ENCODE peak calls at places on chromosome 10, in ten cellular contexts. M is CD4-positive, alpha-beta memory T cell; H is IMR-90; Z is pancreas; N is HCT116; R is uterus; O is neuronal stem cell; G is CD8-positive, alpha-beta T cell; T is fibroblast of lung; Y is kidney. E is an unnamed sample.

GRCh38 chr10:526651-527312 is 162.7 kb downstream of the DIP2C start:
- DNase-seq in Z (no peak), T (no peak), G (no peak), M (no peak), O (no peak), R (no peak), H (no peak), Y (no peak), N (no peak), E (no peak)

GRCh38 chr10:122229678-122230077 is 41.4 kb upstream of the BTBD16 start:
- DNase-seq in M (no peak), T (no peak), Y (no peak), G (no peak), R (no peak), Z (no peak), H (no peak), O (no peak), N (no peak), E (no peak)

GRCh38 chr10:125102216-125102615 is 58.1 kb downstream of the CTBP2 start:
- DNase-seq in Z (peak; percentile 28), G (no peak), N (no peak), H (peak; percentile 81), O (no peak), T (peak; percentile 68), M (no peak), R (peak; percentile 10), Y (no peak), E (no peak)

GRCh38 chr10:80518807-80519360 is 18.8 kb upstream of the SH2D4B start:
- DNase-seq in O (no peak), M (no peak), T (no peak), R (no peak), G (no peak), N (no peak), H (no peak), Y (peak; percentile 73), Z (no peak), E (no peak)

GRCh38 chr10:14282271-14282670 is 48.5 kb downstream of the FRMD4A start:
- DNase-seq in H (peak; percentile 44), N (no peak), M (no peak), Z (no peak), R (no peak), O (no peak), G (no peak), T (peak; percentile 60), Y (no peak), E (no peak)

GRCh38 chr10:14409247-14409646 is 78.5 kb upstream of the FRMD4A start:
- DNase-seq in H (no peak), G (no peak), T (no peak), R (no peak), Y (no peak), N (no peak), O (no peak), M (no peak), Z (no peak), E (no peak)

GRCh38 chr10:34171957-34172527 is 643.1 kb downstream of the PARD3 start:
- DNase-seq in N (no peak), Z (no peak), G (no peak), R (no peak), H (peak; percentile 47), M (no peak), T (peak; percentile 58), Y (no peak), O (no peak), E (no peak)

GRCh38 chr10:83301732-83302131 is 837.6 kb upstream of the GHITM start:
- DNase-seq in O (no peak), Y (no peak), G (no peak), N (no peak), M (no peak), T (no peak), R (no peak), Z (no peak), H (no peak), E (no peak)

GRCh38 chr10:68178592-68178991 is 53.3 kb downstream of the ATOH7 start:
- DNase-seq in Z (no peak), O (no peak), N (no peak), T (no peak), R (no peak), G (no peak), M (no peak), H (no peak), Y (no peak), E (no peak)

GRCh38 chr10:68184546-68184945 is 47.4 kb downstream of the ATOH7 start:
- DNase-seq in O (no peak), Z (no peak), N (no peak), T (no peak), H (no peak), R (no peak), M (no peak), G (no peak), Y (no peak), E (no peak)

GRCh38 chr10:68176797-68177196 is 55.1 kb downstream of the ATOH7 start:
- DNase-seq in T (no peak), G (no peak), N (no peak), M (no peak), Z (no peak), H (no peak), Y (no peak), O (no peak), R (no peak), E (no peak)

GRCh38 chr10:68179016-68179415 is 52.9 kb downstream of the ATOH7 start:
- DNase-seq in T (no peak), Z (no peak), M (no peak), Y (no peak), H (no peak), N (no peak), G (no peak), O (no peak), R (no peak), E (no peak)

GRCh38 chr10:68180490-68180889 is 51.4 kb downstream of the ATOH7 start:
- DNase-seq in T (no peak), N (no peak), O (no peak), Z (no peak), H (no peak), R (no peak), Y (no peak), G (no peak), M (no peak), E (no peak)
- H3K36me3 ChIP-seq in T (no peaks in the 10 kb centered on the region), N (no peaks in the 10 kb centered on the region), O (no peaks in the 10 kb centered on the region), Z (no peaks in the 10 kb centered on the region), H (no peaks in the 10 kb centered on the region), R (no peaks in the 10 kb centered on the region), Y (no peaks in the 10 kb centered on the region), G (no peaks in the 10 kb centered on the region), M (no peaks in the 10 kb centered on the region), E (no peaks in the 10 kb centered on the region)

GRCh38 chr10:3197354-3198003 is 24.9 kb upstream of the PITRM1 start:
- DNase-seq in Z (peak; percentile 85), G (peak; percentile 53), H (peak; percentile 84), Y (peak; percentile 93), R (peak; percentile 85), O (peak; percentile 67), M (peak; percentile 46), T (peak; percentile 82), N (peak; percentile 74), E (peak; percentile 49)

GRCh38 chr10:3199488-3199887 is 26.9 kb upstream of the PITRM1 start:
- DNase-seq in M (no peak), R (no peak), N (no peak), H (no peak), T (no peak), O (no peak), Y (no peak), G (no peak), Z (no peak), E (no peak)

GRCh38 chr10:3196482-3196881 is 23.9 kb upstream of the PITRM1 start:
- DNase-seq in T (no peak), M (no peak), O (no peak), G (no peak), N (no peak), Z (no peak), R (no peak), Y (no peak), H (no peak), E (no peak)

GRCh38 chr10:3196971-3197353 is 24.4 kb upstream of the PITRM1 start:
- DNase-seq in M (no peak), Y (no peak), O (no peak), T (no peak), H (no peak), Z (no peak), G (no peak), R (peak; percentile 25), N (no peak), E (no peak)

DNA sequence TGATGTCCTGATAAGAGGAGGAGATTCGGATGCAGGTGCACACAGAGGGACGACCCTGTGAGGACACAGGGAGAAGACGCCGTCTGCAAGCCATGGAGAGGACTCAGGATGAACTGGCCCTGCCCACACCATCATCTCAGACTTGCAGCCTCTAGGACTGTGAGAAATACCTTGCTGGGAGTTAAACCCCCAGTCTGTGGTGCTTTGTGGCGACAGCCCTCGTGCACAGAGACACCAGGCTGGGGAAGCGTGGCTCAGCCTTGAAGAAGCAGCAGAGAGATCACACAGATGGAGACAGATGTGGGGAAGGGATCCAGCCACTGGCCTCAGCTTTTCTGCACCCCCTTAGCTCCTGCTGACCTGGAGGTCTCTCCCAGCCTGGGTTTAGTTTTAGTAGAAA is 26.3 kb upstream of the PITRM1 start:
- DNase-seq in R (no peak), H (no peak), Y (no peak), N (no peak), O (no peak), G (no peak), Z (no peak), T (no peak), M (no peak), E (no peak)
- H3K36me3 ChIP-seq in R (no peaks in the 10 kb centered on the region), H (no peaks in the 10 kb centered on the region), Y (no peaks in the 10 kb centered on the region), N (no peaks in the 10 kb centered on the region), O (no peaks in the 10 kb centered on the region), G (no peaks in the 10 kb centered on the region), Z (no peaks in the 10 kb centered on the region), T (no peaks in the 10 kb centered on the region), M (no peaks in the 10 kb centered on the region), E (no peaks in the 10 kb centered on the region)

DNA sequence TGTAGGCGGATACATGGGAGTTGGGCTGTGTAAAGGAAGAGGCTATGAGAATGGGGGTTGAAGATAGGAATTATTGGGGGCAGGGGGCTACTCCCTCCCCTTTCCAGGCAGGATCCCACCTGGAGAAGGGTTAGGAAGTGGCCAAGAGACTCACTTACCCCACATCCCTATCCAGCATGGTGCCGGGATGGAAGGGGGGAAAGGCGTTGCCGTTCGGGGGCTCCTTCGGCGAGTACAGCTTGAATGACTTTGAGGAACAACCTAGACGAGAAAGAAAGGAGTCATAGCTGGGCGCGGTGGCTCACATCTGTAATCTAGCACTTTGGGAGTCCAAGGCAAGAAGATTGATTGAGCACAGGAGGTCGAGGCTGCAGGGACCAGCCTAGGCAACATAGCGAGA is 8.9 kb downstream of the LDB1 start:
- DNase-seq in H (no peak), G (no peak), T (no peak), R (no peak), O (no peak), Y (no peak), N (no peak), M (no peak), Z (no peak), E (no peak)
- H3K36me3 ChIP-seq in H (peaks cover 53% of the 10 kb centered on the region), G (peaks cover 43% of the 10 kb centered on the region), T (peaks cover 35% of the 10 kb centered on the region), R (no peaks in the 10 kb centered on the region), O (peaks cover 48% of the 10 kb centered on the region), Y (peaks cover 34% of the 10 kb centered on the region), N (peaks cover 41% of the 10 kb centered on the region), M (peaks cover 38% of the 10 kb centered on the region), Z (no peaks in the 10 kb centered on the region), E (peaks cover 35% of the 10 kb centered on the region)

DNA sequence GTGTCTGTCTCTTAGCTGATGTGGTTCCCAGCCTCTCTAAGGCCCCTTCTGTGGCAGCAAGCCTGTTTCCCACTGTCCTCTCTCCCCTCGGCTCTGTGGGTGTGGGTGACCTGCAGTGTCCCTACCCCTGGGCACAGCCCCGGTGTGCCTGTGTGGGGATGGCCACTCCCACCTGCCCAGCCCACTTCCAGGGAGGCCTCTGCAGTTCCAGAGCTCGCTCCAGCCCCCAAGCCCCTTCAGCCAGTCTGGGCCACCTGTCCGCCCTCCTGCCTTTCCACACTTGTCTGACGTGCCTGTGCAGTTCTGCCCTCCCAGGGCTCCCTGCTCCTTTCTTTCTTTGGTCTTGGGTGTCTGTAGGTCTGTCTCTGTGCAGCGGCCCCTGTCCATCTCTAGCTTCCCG is 127.0 kb upstream of the PPIF start:
- DNase-seq in O (no peak), N (no peak), Z (no peak), T (no peak), H (no peak), Y (peak; percentile 51), R (no peak), G (no peak), M (no peak), E (no peak)
- H3K36me3 ChIP-seq in O (peaks cover 20% of the 10 kb centered on the region), N (peaks cover 6% of the 10 kb centered on the region), Z (peaks cover 6% of the 10 kb centered on the region), T (peaks cover 28% of the 10 kb centered on the region), H (peaks cover 49% of the 10 kb centered on the region), Y (peaks cover 19% of the 10 kb centered on the region), R (no peaks in the 10 kb centered on the region), G (peaks cover 3% of the 10 kb centered on the region), M (peaks cover 13% of the 10 kb centered on the region), E (no peaks in the 10 kb centered on the region)